ENCODE peak calls at places on chromosomes 2 and 18, in four cellular contexts. C, B, G and K are unnamed samples.
A peak's percentile ranks its signal among the peaks of the same experiment; 100 is the strongest.

GRCh38 chr2:44949329-44950151 is 8.0 kb downstream of the SIX3 start:
- DNase-seq in C (no peak), B (peak; percentile 78), G (peak; percentile 90), K (peak; percentile 94)

GRCh38 chr2:76391663-76392062 is 680.9 kb upstream of the GCFC2 start:
- DNase-seq in C (peak; percentile 9), B (no peak), G (no peak), K (no peak)

GRCh38 chr2:180291552-180292421 is 284.7 kb upstream of the CWC22 start:
- DNase-seq in C (no peak), B (no peak), G (no peak), K (no peak)

GRCh38 chr2:112182581-112183034 is 44.4 kb downstream of the FBLN7 start:
- DNase-seq in C (no peak), B (no peak), G (no peak), K (no peak)

GRCh38 chr2:31359229-31359628 is 55.3 kb downstream of the XDH start:
- DNase-seq in C (no peak), B (no peak), G (no peak), K (no peak)

GRCh38 chr2:68726608-68727367 is 7.8 kb upstream of the ARHGAP25 start:
- DNase-seq in C (no peak), B (no peak), G (no peak), K (no peak)

GRCh38 chr18:45626330-45627203 is 11.3 kb downstream of the SLC14A2 start:
- DNase-seq in C (peak; percentile 39), B (peak; percentile 56), G (peak; percentile 80), K (peak; percentile 70)

GRCh38 chr2:152418688-152419087 is 83.7 kb downstream of the FMNL2 start:
- DNase-seq in C (no peak), B (no peak), G (no peak), K (no peak)

GRCh38 chr18:36107477-36107876 is 21.7 kb downstream of the SLC39A6 start:
- DNase-seq in C (no peak), B (no peak), G (no peak), K (no peak)

GRCh38 chr18:28267276-28267675 is 90.3 kb upstream of the CDH2 start:
- DNase-seq in C (no peak), B (no peak), G (no peak), K (no peak)

GRCh38 chr2:151205601-151206000 is 56.1 kb downstream of the RBM43 start:
- DNase-seq in C (no peak), B (no peak), G (no peak), K (no peak)

GRCh38 chr18:70290482-70291294 is 1.8 kb downstream of the SOCS6 start:
- DNase-seq in C (no peak), B (no peak), G (no peak), K (no peak)

GRCh38 chr2:36963106-36963505 is 3.2 kb downstream of the STRN start:
- DNase-seq in C (peak; percentile 26), B (no peak), G (no peak), K (no peak)

GRCh38 chr2:127673304-127674069 is 1.8 kb downstream of the LIMS2 start:
- DNase-seq in C (peak; percentile 3), B (no peak), G (no peak), K (no peak)

GRCh38 chr2:46847185-46847710 is 68.4 kb downstream of the MCFD2 start:
- DNase-seq in C (peak; percentile 91), B (no peak), G (no peak), K (no peak)

GRCh38 chr2:38615237-38615636 is 12.5 kb upstream of the HNRNPLL start:
- DNase-seq in C (no peak), B (no peak), G (no peak), K (no peak)

GRCh38 chr2:60354713-60355112 is 198.7 kb downstream of the BCL11A start:
- DNase-seq in C (no peak), B (no peak), G (no peak), K (no peak)

GRCh38 chr18:36279001-36279400 is 18.5 kb upstream of the FHOD3 start:
- DNase-seq in C (no peak), B (no peak), G (no peak), K (no peak)

GRCh38 chr2:26691140-26691539 is 1.4 kb upstream of the KCNK3 start:
- DNase-seq in C (no peak), B (no peak), G (no peak), K (no peak)

GRCh38 chr2:43412121-43412753 is 183.6 kb downstream of the THADA start:
- DNase-seq in C (no peak), B (no peak), G (no peak), K (no peak)

GRCh38 chr2:129813404-129813803 is 166.1 kb upstream of the RAB6C start:
- DNase-seq in C (no peak), B (no peak), G (no peak), K (no peak)

GRCh38 chr2:60409207-60409871 is 144.1 kb downstream of the BCL11A start:
- DNase-seq in C (no peak), B (no peak), G (no peak), K (no peak)

GRCh38 chr2:138503087-138503442 is 1.5 kb downstream of the SPOPL start:
- DNase-seq in C (no peak), B (no peak), G (no peak), K (no peak)

GRCh38 chr2:223993634-223994232 is 36.5 kb downstream of the MRPL44 start:
- DNase-seq in C (peak; percentile 87), B (peak; percentile 64), G (peak; percentile 61), K (peak; percentile 72)

GRCh38 chr2:58634653-58635347 is 393.7 kb upstream of the FANCL start:
- DNase-seq in C (peak; percentile 6), B (no peak), G (no peak), K (no peak)

GRCh38 chr2:118013221-118013723 is 598 bp downstream of the CCDC93 start:
- DNase-seq in C (peak; percentile 73), B (peak; percentile 47), G (peak; percentile 71), K (peak; percentile 17)

GRCh38 chr18:27695509-27695908 is 481.4 kb downstream of the CDH2 start:
- DNase-seq in C (peak; percentile 27), B (no peak), G (no peak), K (no peak)

GRCh38 chr2:238422940-238423339 is 3.8 kb upstream of the ASB1 start:
- DNase-seq in C (no peak), B (no peak), G (no peak), K (no peak)

GRCh38 chr18:69222089-69222488 is 178.6 kb upstream of the DOK6 start:
- DNase-seq in C (no peak), B (no peak), G (no peak), K (no peak)

GRCh38 chr2:20728114-20728758 is 61.3 kb downstream of the GDF7 start:
- DNase-seq in C (peak; percentile 40), B (no peak), G (no peak), K (peak; percentile 14)

GRCh38 chr18:67133669-67134068 is 382.9 kb downstream of the DSEL start:
- DNase-seq in C (no peak), B (no peak), G (no peak), K (no peak)

GRCh38 chr2:128384956-128385355 is 66.3 kb upstream of the HS6ST1 start:
- DNase-seq in C (no peak), B (no peak), G (no peak), K (no peak)

GRCh38 chr2:200459101-200459500 is 50.8 kb downstream of the KCTD18 start:
- DNase-seq in C (no peak), B (no peak), G (no peak), K (no peak)

GRCh38 chr2:164816900-164817299 is 24.7 kb downstream of the COBLL1 start:
- DNase-seq in C (no peak), B (no peak), G (no peak), K (no peak)

GRCh38 chr18:59514193-59514592 is 155.1 kb upstream of the LMAN1 start:
- DNase-seq in C (peak; percentile 58), B (no peak), G (no peak), K (no peak)

GRCh38 chr2:15714002-15714401 is 122.3 kb downstream of the DDX1 start:
- DNase-seq in C (no peak), B (no peak), G (no peak), K (no peak)